ENCODE peak calls at places on chromosomes 5 and 9, in four cellular contexts. One of them, this sample, is unnamed.
A peak's percentile ranks its signal among the peaks of the same experiment; 100 is the strongest.

GRCh38 chr5:138033275-138033808 is 463 bp upstream of the FAM13B start:
- DNase-seq in GM12878: no peak
- DNase-seq in A549: no peak
- DNase-seq in K562: no peak
- DNase-seq in this sample: no peak

GRCh38 chr5:62473209-62473608 is 60.6 kb downstream of the IPO11 start:
- DNase-seq in K562: no peak
- DNase-seq in GM12878: no peak
- DNase-seq in A549: no peak
- DNase-seq in this sample: peak; percentile 46

GRCh38 chr5:146254223-146254622 is 50.8 kb downstream of the RBM27 start:
- DNase-seq in K562: no peak
- DNase-seq in A549: no peak
- DNase-seq in GM12878: no peak
- DNase-seq in this sample: no peak

GRCh38 chr5:67249590-67249895 is 52.9 kb upstream of the CD180 start:
- DNase-seq in K562: no peak
- DNase-seq in A549: no peak
- DNase-seq in GM12878: no peak
- DNase-seq in this sample: no peak

GRCh38 chr5:116090192-116090790 is 5.5 kb downstream of the COMMD10 start:
- DNase-seq in GM12878: no peak
- DNase-seq in A549: no peak
- DNase-seq in K562: peak; percentile 62
- DNase-seq in this sample: no peak

GRCh38 chr5:122312670-122312988 is 592 bp downstream of the SNCAIP start:
- DNase-seq in A549: no peak
- DNase-seq in K562: no peak
- DNase-seq in GM12878: no peak
- DNase-seq in this sample: peak; percentile 40

GRCh38 chr5:100901851-100902341 is 1.2 kb downstream of the ST8SIA4 start:
- DNase-seq in K562: peak; percentile 1
- DNase-seq in GM12878: no peak
- DNase-seq in A549: peak; percentile 32
- DNase-seq in this sample: no peak

GRCh38 chr5:149757956-149758355 is 27.8 kb downstream of the PPARGC1B start:
- DNase-seq in A549: no peak
- DNase-seq in K562: no peak
- DNase-seq in GM12878: no peak
- DNase-seq in this sample: no peak

GRCh38 chr5:135444881-135445280 is 2.3 kb downstream of the DCANP1 start:
- DNase-seq in K562: no peak
- DNase-seq in GM12878: no peak
- DNase-seq in A549: no peak
- DNase-seq in this sample: no peak

GRCh38 chr5:39503148-39503547 is 78.4 kb upstream of the DAB2 start:
- DNase-seq in GM12878: no peak
- DNase-seq in A549: no peak
- DNase-seq in K562: no peak
- DNase-seq in this sample: peak; percentile 75

GRCh38 chr5:42791151-42791550 is 20.5 kb downstream of the SELENOP start:
- DNase-seq in A549: no peak
- DNase-seq in GM12878: no peak
- DNase-seq in K562: no peak
- DNase-seq in this sample: no peak

GRCh38 chr5:135398160-135398854 is 724 bp downstream of the MACROH2A1 start:
- DNase-seq in GM12878: no peak
- DNase-seq in K562: peak; percentile 58
- DNase-seq in A549: peak; percentile 16
- DNase-seq in this sample: no peak

GRCh38 chr5:149857499-149857898 is 87.1 kb downstream of the PDE6A start:
- DNase-seq in GM12878: no peak
- DNase-seq in A549: peak; percentile 58
- DNase-seq in K562: no peak
- DNase-seq in this sample: no peak

GRCh38 chr5:122311400-122311887 is 593 bp upstream of the SNCAIP start:
- DNase-seq in A549: no peak
- DNase-seq in GM12878: no peak
- DNase-seq in K562: no peak
- DNase-seq in this sample: no peak

GRCh38 chr5:1743061-1743768 is 56.4 kb downstream of the MRPL36 start:
- DNase-seq in GM12878: no peak
- DNase-seq in K562: no peak
- DNase-seq in A549: no peak
- DNase-seq in this sample: no peak

GRCh38 chr9:78167356-78167755 is 68.5 kb upstream of the CEP78 start:
- DNase-seq in GM12878: no peak
- DNase-seq in K562: no peak
- DNase-seq in A549: peak; percentile 10
- DNase-seq in this sample: no peak

GRCh38 chr9:120265791-120266190 is 314.2 kb downstream of the CDK5RAP2 start:
- DNase-seq in K562: no peak
- DNase-seq in GM12878: no peak
- DNase-seq in A549: no peak
- DNase-seq in this sample: no peak

GRCh38 chr5:173498871-173499470 is 117.5 kb downstream of the BOD1 start:
- DNase-seq in A549: no peak
- DNase-seq in K562: no peak
- DNase-seq in GM12878: no peak
- DNase-seq in this sample: peak; percentile 23
- H3K4me1 ChIP-seq in A549: no peaks in the 10 kb centered on the region
- H3K4me1 ChIP-seq in K562: peaks cover 3% of the 10 kb centered on the region
- H3K4me1 ChIP-seq in GM12878: no peaks in the 10 kb centered on the region
- H3K4me1 ChIP-seq in this sample: peaks cover 26% of the 10 kb centered on the region

GRCh38 chr9:91761362-91761761 is 188.7 kb downstream of the ROR2 start:
- DNase-seq in A549: no peak
- DNase-seq in K562: no peak
- DNase-seq in GM12878: no peak
- DNase-seq in this sample: no peak
- TF ChIP-seq ELK1 in A549: no peak
- TF ChIP-seq ELK1 in K562: no peak
- TF ChIP-seq ELK1 in GM12878: no peak
- TF ChIP-seq ELK1 in this sample: no peak

DNA sequence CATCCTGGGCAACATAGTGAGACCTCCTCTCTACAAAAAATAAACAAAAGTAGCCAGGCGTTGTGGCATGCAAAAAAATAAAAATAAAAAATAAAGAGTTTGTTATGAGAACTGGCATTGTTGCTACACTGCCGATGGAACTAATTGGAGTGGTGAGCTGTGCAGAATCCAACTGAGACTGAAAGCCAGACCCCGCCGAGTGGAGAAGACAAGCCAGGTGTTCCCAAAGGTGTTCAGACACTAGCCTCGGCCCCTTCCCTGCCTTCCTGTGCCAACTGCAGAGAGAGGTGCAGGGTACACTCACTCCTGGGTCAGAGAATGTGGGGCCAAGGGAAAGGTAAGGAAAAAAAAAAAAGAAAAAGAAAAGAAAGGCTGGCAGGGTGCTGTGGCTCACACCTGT is 37.7 kb upstream of the WDR38 start:
- DNase-seq in A549: no peak
- DNase-seq in K562: no peak
- DNase-seq in GM12878: no peak
- DNase-seq in this sample: no peak
- H3K4me1 ChIP-seq in A549: peaks cover 50% of the 10 kb centered on the region
- H3K4me1 ChIP-seq in K562: peaks cover 15% of the 10 kb centered on the region
- H3K4me1 ChIP-seq in GM12878: peaks cover 7% of the 10 kb centered on the region
- H3K4me1 ChIP-seq in this sample: peaks cover 29% of the 10 kb centered on the region

GRCh38 chr5:86909461-86909881 is 291.7 kb downstream of the COX7C start:
- DNase-seq in A549: peak; percentile 67
- DNase-seq in GM12878: no peak
- DNase-seq in K562: no peak
- DNase-seq in this sample: peak; percentile 75
- TF ChIP-seq ELK1 in A549: no peak
- TF ChIP-seq ELK1 in GM12878: no peak
- TF ChIP-seq ELK1 in K562: no peak
- TF ChIP-seq ELK1 in this sample: no peak

DNA sequence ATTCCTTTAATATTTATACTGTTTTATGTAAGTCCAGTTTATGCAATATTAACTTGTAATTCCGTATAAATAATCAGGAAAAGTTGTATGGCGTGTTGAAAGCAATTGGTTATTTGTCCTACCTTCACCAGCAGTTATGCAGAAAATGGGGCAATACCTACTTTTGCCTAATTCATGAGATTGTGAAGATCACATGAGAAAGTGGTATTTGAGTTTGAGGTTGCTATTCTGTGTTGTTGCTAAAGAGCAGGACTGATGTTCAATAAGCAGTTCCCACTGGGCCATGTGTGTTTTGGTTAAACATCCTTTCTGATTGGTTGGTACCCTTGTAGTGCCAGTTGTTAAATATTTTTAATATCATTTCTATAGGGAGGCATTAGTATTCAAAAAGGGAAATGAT is 3.2 kb downstream of the TGFBR1 start:
- DNase-seq in GM12878: no peak
- DNase-seq in A549: no peak
- DNase-seq in K562: no peak
- DNase-seq in this sample: no peak
- H3K4me1 ChIP-seq in GM12878: peaks cover 11% of the 10 kb centered on the region
- H3K4me1 ChIP-seq in A549: peaks cover 31% of the 10 kb centered on the region
- H3K4me1 ChIP-seq in K562: peaks cover 22% of the 10 kb centered on the region
- H3K4me1 ChIP-seq in this sample: peaks cover 18% of the 10 kb centered on the region